ENCODE peak calls at places on chromosomes 2 and 18, in four cellular contexts. One of them, this sample, is unnamed.

GRCh38 chr2:207041279-207041678 is 102.0 kb downstream of the CPO start:
- DNase-seq in K562: no peak
- DNase-seq in HCT116: no peak
- DNase-seq in GM12878: no peak
- DNase-seq in this sample: peak

GRCh38 chr2:172535119-172535518 is 20.8 kb upstream of the PDK1 start:
- DNase-seq in K562: no peak
- DNase-seq in HCT116: no peak
- DNase-seq in GM12878: no peak
- DNase-seq in this sample: no peak

GRCh38 chr2:226164512-226164911 is 635.1 kb downstream of the IRS1 start:
- DNase-seq in K562: no peak
- DNase-seq in HCT116: no peak
- DNase-seq in GM12878: no peak
- DNase-seq in this sample: no peak

GRCh38 chr2:207974214-207974600 is 51.1 kb downstream of the PLEKHM3 start:
- DNase-seq in K562: no peak
- DNase-seq in HCT116: no peak
- DNase-seq in GM12878: no peak
- DNase-seq in this sample: no peak

GRCh38 chr2:119451336-119452050 is 19.8 kb downstream of the TMEM37 start:
- DNase-seq in K562: no peak
- DNase-seq in HCT116: no peak
- DNase-seq in GM12878: no peak
- DNase-seq in this sample: no peak

GRCh38 chr18:1708006-1708405 is 803.3 kb downstream of the ADCYAP1 start:
- DNase-seq in K562: no peak
- DNase-seq in HCT116: no peak
- DNase-seq in GM12878: no peak
- DNase-seq in this sample: no peak

GRCh38 chr2:239214725-239215124 is 186.1 kb downstream of the HDAC4 start:
- DNase-seq in K562: no peak
- DNase-seq in HCT116: no peak
- DNase-seq in GM12878: no peak
- DNase-seq in this sample: no peak

GRCh38 chr18:80250740-80251364 is 3.5 kb upstream of the PARD6G start:
- DNase-seq in K562: no peak
- DNase-seq in HCT116: no peak
- DNase-seq in GM12878: no peak
- DNase-seq in this sample: no peak

GRCh38 chr2:191696001-191696400 is 18.1 kb downstream of the NABP1 start:
- DNase-seq in K562: no peak
- DNase-seq in HCT116: no peak
- DNase-seq in GM12878: no peak
- DNase-seq in this sample: no peak

GRCh38 chr2:133821107-133821760 is 253.0 kb upstream of the NCKAP5 start:
- DNase-seq in K562: no peak
- DNase-seq in HCT116: no peak
- DNase-seq in GM12878: no peak
- DNase-seq in this sample: no peak

GRCh38 chr2:43303120-43303519 is 76.7 kb upstream of the ZFP36L2 start:
- DNase-seq in K562: no peak
- DNase-seq in HCT116: no peak
- DNase-seq in GM12878: no peak
- DNase-seq in this sample: no peak

GRCh38 chr2:119511989-119512388 is 12.3 kb downstream of the SCTR start:
- DNase-seq in K562: no peak
- DNase-seq in HCT116: no peak
- DNase-seq in GM12878: no peak
- DNase-seq in this sample: no peak

GRCh38 chr18:63956755-63957154 is 7.7 kb downstream of the HMSD start:
- DNase-seq in K562: no peak
- DNase-seq in HCT116: no peak
- DNase-seq in GM12878: no peak
- DNase-seq in this sample: no peak

GRCh38 chr18:66124394-66124793 is 373.6 kb downstream of the CDH7 start:
- DNase-seq in K562: no peak
- DNase-seq in HCT116: no peak
- DNase-seq in GM12878: no peak
- DNase-seq in this sample: no peak

GRCh38 chr2:170466632-170467031 is 248.5 kb upstream of the SP5 start:
- DNase-seq in K562: no peak
- DNase-seq in HCT116: no peak
- DNase-seq in GM12878: no peak
- DNase-seq in this sample: no peak

GRCh38 chr2:120446236-120447121 is 100.5 kb downstream of the INHBB start:
- DNase-seq in K562: no peak
- DNase-seq in HCT116: no peak
- DNase-seq in GM12878: no peak
- DNase-seq in this sample: no peak

GRCh38 chr2:5740853-5741252 is 48.7 kb downstream of the SOX11 start:
- DNase-seq in K562: no peak
- DNase-seq in HCT116: no peak
- DNase-seq in GM12878: no peak
- DNase-seq in this sample: no peak

GRCh38 chr2:8405334-8405733 is 276.5 kb upstream of the ID2 start:
- DNase-seq in K562: no peak
- DNase-seq in HCT116: no peak
- DNase-seq in GM12878: no peak
- DNase-seq in this sample: no peak

GRCh38 chr2:201777043-201777442 is 3.7 kb downstream of the ALS2 start:
- DNase-seq in K562: no peak
- DNase-seq in HCT116: no peak
- DNase-seq in GM12878: no peak
- DNase-seq in this sample: no peak

GRCh38 chr18:55483472-55483871 is 104.5 kb downstream of the TCF4 start:
- DNase-seq in K562: no peak
- DNase-seq in HCT116: no peak
- DNase-seq in GM12878: no peak
- DNase-seq in this sample: no peak

GRCh38 chr2:8534729-8535397 is 147.0 kb upstream of the ID2 start:
- DNase-seq in K562: peak
- DNase-seq in HCT116: no peak
- DNase-seq in GM12878: no peak
- DNase-seq in this sample: no peak

GRCh38 chr2:223042704-223043118 is 9.3 kb upstream of the KCNE4 start:
- DNase-seq in K562: no peak
- DNase-seq in HCT116: no peak
- DNase-seq in GM12878: no peak
- DNase-seq in this sample: no peak

GRCh38 chr2:190110131-190110530 is 47.6 kb upstream of the MSTN start:
- DNase-seq in K562: no peak
- DNase-seq in HCT116: no peak
- DNase-seq in GM12878: no peak
- DNase-seq in this sample: no peak

GRCh38 chr2:217260441-217261080 is 400.7 kb upstream of the TNP1 start:
- DNase-seq in K562: no peak
- DNase-seq in HCT116: no peak
- DNase-seq in GM12878: no peak
- DNase-seq in this sample: no peak

GRCh38 chr2:203002054-203002821 is 12.4 kb upstream of the NBEAL1 start:
- DNase-seq in K562: no peak
- DNase-seq in HCT116: no peak
- DNase-seq in GM12878: no peak
- DNase-seq in this sample: no peak

GRCh38 chr2:20622731-20623130 is 28.2 kb downstream of the HS1BP3 start:
- DNase-seq in K562: no peak
- DNase-seq in HCT116: no peak
- DNase-seq in GM12878: no peak
- DNase-seq in this sample: no peak

GRCh38 chr2:69683170-69683971 is 39.8 kb upstream of the AAK1 start:
- DNase-seq in K562: peak
- DNase-seq in HCT116: no peak
- DNase-seq in GM12878: no peak
- DNase-seq in this sample: no peak

GRCh38 chr18:30957086-30957485 is 85.5 kb downstream of the DSC3 start:
- DNase-seq in K562: no peak
- DNase-seq in HCT116: no peak
- DNase-seq in GM12878: no peak
- DNase-seq in this sample: no peak

GRCh38 chr2:200765995-200766660 is 45.6 kb upstream of the BZW1 start:
- DNase-seq in K562: no peak
- DNase-seq in HCT116: peak
- DNase-seq in GM12878: no peak
- DNase-seq in this sample: no peak

GRCh38 chr18:62242955-62243354 is 55.9 kb downstream of the RELCH start:
- DNase-seq in K562: no peak
- DNase-seq in HCT116: no peak
- DNase-seq in GM12878: no peak
- DNase-seq in this sample: no peak

DNA sequence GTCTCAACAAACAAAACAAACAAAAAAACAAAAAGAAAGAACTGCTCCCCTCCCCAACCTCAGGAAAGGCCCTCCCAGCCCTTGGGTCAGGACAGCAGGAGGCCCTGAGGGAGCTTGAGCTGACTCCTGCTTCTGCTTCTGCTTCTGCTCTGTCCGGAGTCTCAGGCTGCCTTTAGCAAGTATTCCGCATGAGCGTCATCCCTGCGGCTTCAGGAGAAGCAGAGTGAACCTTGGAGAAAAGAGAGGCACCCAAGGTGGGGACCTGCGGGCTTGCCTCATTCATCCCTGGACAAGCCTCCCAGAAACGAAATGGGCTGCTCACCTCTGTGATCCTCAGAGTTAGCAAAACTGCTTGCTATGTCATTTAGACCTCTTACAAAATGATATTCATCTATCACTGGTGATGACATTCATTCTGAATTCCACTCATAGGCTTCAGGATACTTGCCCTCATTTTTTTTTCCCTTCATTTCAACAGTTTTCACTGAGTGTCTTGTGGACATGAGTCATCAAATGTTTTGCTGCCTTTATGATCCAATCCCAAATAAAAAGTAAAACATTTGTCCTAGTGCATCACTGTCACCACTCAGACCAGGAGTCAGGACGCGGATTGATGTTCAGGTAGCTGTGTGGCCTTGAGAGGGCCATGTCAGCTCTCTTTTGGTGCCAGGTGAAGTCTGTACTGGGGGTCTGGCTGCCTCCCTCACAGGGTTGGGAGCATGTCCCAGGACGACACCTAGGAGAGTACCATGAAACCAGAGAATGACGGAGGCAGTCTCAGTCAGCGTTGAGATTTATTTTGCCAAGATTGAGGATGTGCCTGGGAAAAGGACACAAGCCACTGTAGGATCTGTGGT is 51.7 kb downstream of the IMPA2 start:
- DNase-seq in K562: no peak
- DNase-seq in HCT116: no peak
- DNase-seq in GM12878: no peak
- DNase-seq in this sample: no peak
- TF ChIP-seq EGR1 in K562: no peak
- TF ChIP-seq EGR1 in HCT116: no peak
- TF ChIP-seq EGR1 in GM12878: no peak
- TF ChIP-seq EGR1 in this sample: no peak

DNA sequence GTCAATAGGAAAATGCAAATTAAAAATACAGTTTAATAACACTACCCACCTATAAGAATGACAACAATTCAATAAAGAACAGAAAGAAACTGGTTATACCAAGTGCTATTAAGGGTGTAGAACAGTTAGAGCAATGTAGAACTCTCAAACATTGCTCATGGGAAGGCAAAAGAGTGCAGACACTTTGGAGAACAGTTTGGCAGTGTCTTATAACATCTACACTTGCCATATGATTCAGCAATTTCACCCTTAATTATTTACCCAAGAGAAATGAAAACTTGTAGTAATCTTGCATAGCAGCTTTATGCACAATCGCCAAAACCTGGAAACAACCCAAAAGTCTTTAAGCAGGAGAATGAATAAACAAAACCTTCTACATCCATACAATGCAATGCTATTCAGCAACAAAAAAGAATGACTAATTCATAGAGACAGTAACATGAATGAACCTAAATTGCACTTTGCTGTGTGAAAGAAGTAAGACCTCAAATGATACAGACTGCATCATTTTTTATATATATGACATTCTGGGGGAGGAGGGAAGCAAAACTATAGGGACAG is 455.2 kb downstream of the THSD7B start:
- DNase-seq in K562: no peak
- DNase-seq in HCT116: no peak
- DNase-seq in GM12878: no peak
- DNase-seq in this sample: no peak
- TF ChIP-seq EGR1 in K562: no peak
- TF ChIP-seq EGR1 in HCT116: no peak
- TF ChIP-seq EGR1 in GM12878: no peak
- TF ChIP-seq EGR1 in this sample: no peak

DNA sequence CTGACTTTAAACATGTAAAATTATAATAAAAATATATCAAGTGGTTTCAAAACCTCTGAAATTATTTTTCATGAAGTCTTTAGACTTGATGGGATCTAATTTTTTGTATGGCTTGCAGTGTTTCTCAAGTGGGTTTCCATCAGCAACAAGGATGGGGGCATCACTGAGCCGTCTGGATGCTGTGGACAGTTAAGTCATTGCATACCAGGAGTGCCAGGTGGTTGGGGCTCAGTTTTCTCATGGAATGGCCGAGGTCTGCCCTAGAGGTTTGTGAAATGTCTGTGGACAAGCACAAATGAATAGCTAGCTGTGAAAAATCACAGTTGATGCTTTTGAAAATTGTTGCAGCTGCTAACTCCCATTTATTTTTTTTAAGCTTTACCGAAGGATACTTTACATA is 1.7 kb downstream of the PRELID3A start:
- DNase-seq in K562: peak
- DNase-seq in HCT116: no peak
- DNase-seq in GM12878: no peak
- DNase-seq in this sample: no peak
- TF ChIP-seq EGR1 in K562: no peak
- TF ChIP-seq EGR1 in HCT116: no peak
- TF ChIP-seq EGR1 in GM12878: no peak
- TF ChIP-seq EGR1 in this sample: no peak

GRCh38 chr2:95206086-95206485 is 1.2 kb upstream of the ZNF892 start:
- DNase-seq in K562: no peak
- DNase-seq in HCT116: no peak
- DNase-seq in GM12878: no peak
- DNase-seq in this sample: no peak
- TF ChIP-seq EGR1 in K562: no peak
- TF ChIP-seq EGR1 in HCT116: no peak
- TF ChIP-seq EGR1 in GM12878: no peak
- TF ChIP-seq EGR1 in this sample: no peak